ENCODE peak calls at places on chromosomes 4 and X, in four cellular contexts. One of them, this sample, is unnamed. For H3K27me3, H3K9me3 and H3K4me1, the result is how much of the 10 kb centered on the place peaks cover.

GRCh38 chr4:42391981-42392380 is 5.3 kb upstream of the SHISA3 start:
- DNase-seq in transverse colon: no peak
- DNase-seq in tibial artery: no peak
- DNase-seq in neuronal stem cell: no peak
- DNase-seq in this sample: peak

GRCh38 chrX:5957506-5957905 is 271.2 kb downstream of the NLGN4X start:
- DNase-seq in transverse colon: no peak
- DNase-seq in tibial artery: no peak
- DNase-seq in neuronal stem cell: no peak
- DNase-seq in this sample: no peak

GRCh38 chrX:9708923-9709553 is 56.6 kb downstream of the GPR143 start:
- DNase-seq in transverse colon: peak
- DNase-seq in tibial artery: peak
- DNase-seq in neuronal stem cell: peak
- DNase-seq in this sample: peak

GRCh38 chr4:7161721-7162214 is 30.6 kb upstream of the SORCS2 start:
- DNase-seq in transverse colon: no peak
- DNase-seq in tibial artery: peak
- DNase-seq in neuronal stem cell: no peak
- DNase-seq in this sample: no peak

GRCh38 chrX:40098264-40099045 is 697 bp upstream of the BCOR start:
- DNase-seq in transverse colon: peak
- DNase-seq in tibial artery: no peak
- DNase-seq in neuronal stem cell: no peak
- DNase-seq in this sample: peak

GRCh38 chrX:119003462-119003861 is 29.0 kb downstream of the LONRF3 start:
- DNase-seq in transverse colon: no peak
- DNase-seq in tibial artery: no peak
- DNase-seq in neuronal stem cell: no peak
- DNase-seq in this sample: no peak

GRCh38 chr4:77002721-77003120 is 53.2 kb downstream of the SEPTIN11 start:
- DNase-seq in transverse colon: no peak
- DNase-seq in tibial artery: no peak
- DNase-seq in neuronal stem cell: no peak
- DNase-seq in this sample: no peak

GRCh38 chr4:62431513-62431912 is 1231.4 kb downstream of the ADGRL3 start:
- DNase-seq in transverse colon: no peak
- DNase-seq in tibial artery: no peak
- DNase-seq in neuronal stem cell: no peak
- DNase-seq in this sample: no peak

GRCh38 chrX:154603438-154604430 is 15.3 kb downstream of the CTAG1B start:
- DNase-seq in transverse colon: no peak
- DNase-seq in tibial artery: no peak
- DNase-seq in neuronal stem cell: no peak
- DNase-seq in this sample: no peak

GRCh38 chr4:8255698-8256441 is 13.7 kb upstream of the HTRA3 start:
- DNase-seq in transverse colon: no peak
- DNase-seq in tibial artery: no peak
- DNase-seq in neuronal stem cell: no peak
- DNase-seq in this sample: no peak

GRCh38 chr4:154399259-154399974 is 92.2 kb downstream of the DCHS2 start:
- DNase-seq in transverse colon: no peak
- DNase-seq in tibial artery: no peak
- DNase-seq in neuronal stem cell: no peak
- DNase-seq in this sample: no peak

GRCh38 chr4:153988446-153988845 is 199.6 kb upstream of the SFRP2 start:
- DNase-seq in transverse colon: no peak
- DNase-seq in tibial artery: no peak
- DNase-seq in neuronal stem cell: no peak
- DNase-seq in this sample: no peak

GRCh38 chr4:7518871-7519637 is 84.3 kb upstream of the PSAPL1 start:
- DNase-seq in transverse colon: no peak
- DNase-seq in tibial artery: no peak
- DNase-seq in neuronal stem cell: no peak
- DNase-seq in this sample: peak

GRCh38 chrX:132612990-132613564 is 124.2 kb upstream of the MBNL3 start:
- DNase-seq in transverse colon: peak
- DNase-seq in tibial artery: no peak
- DNase-seq in neuronal stem cell: no peak
- DNase-seq in this sample: peak

GRCh38 chr4:106208481-106209460 is 107.2 kb downstream of the TBCK start:
- DNase-seq in transverse colon: no peak
- DNase-seq in tibial artery: no peak
- DNase-seq in neuronal stem cell: no peak
- DNase-seq in this sample: no peak

GRCh38 chr4:176778491-176778890 is 14.2 kb downstream of the VEGFC start:
- DNase-seq in transverse colon: no peak
- DNase-seq in tibial artery: no peak
- DNase-seq in neuronal stem cell: no peak
- DNase-seq in this sample: no peak

GRCh38 chr4:150126201-150126879 is 48.1 kb downstream of the DCLK2 start:
- DNase-seq in transverse colon: no peak
- DNase-seq in tibial artery: no peak
- DNase-seq in neuronal stem cell: no peak
- DNase-seq in this sample: no peak

GRCh38 chrX:132631579-132632232 is 142.9 kb upstream of the MBNL3 start:
- DNase-seq in transverse colon: no peak
- DNase-seq in tibial artery: no peak
- DNase-seq in neuronal stem cell: no peak
- DNase-seq in this sample: no peak

GRCh38 chr4:140774956-140775355 is 18.8 kb upstream of the TBC1D9 start:
- DNase-seq in transverse colon: no peak
- DNase-seq in tibial artery: no peak
- DNase-seq in neuronal stem cell: no peak
- DNase-seq in this sample: no peak

GRCh38 chrX:70042399-70043371 is 7.1 kb downstream of the AWAT2 start:
- DNase-seq in transverse colon: no peak
- DNase-seq in tibial artery: no peak
- DNase-seq in neuronal stem cell: no peak
- DNase-seq in this sample: no peak

GRCh38 chr4:15374697-15375096 is 53.1 kb upstream of the C1QTNF7 start:
- DNase-seq in transverse colon: no peak
- DNase-seq in tibial artery: no peak
- DNase-seq in neuronal stem cell: no peak
- DNase-seq in this sample: no peak

GRCh38 chr4:13985824-13986223 is 358.3 kb upstream of the BOD1L1 start:
- DNase-seq in transverse colon: no peak
- DNase-seq in tibial artery: no peak
- DNase-seq in neuronal stem cell: no peak
- DNase-seq in this sample: no peak

DNA sequence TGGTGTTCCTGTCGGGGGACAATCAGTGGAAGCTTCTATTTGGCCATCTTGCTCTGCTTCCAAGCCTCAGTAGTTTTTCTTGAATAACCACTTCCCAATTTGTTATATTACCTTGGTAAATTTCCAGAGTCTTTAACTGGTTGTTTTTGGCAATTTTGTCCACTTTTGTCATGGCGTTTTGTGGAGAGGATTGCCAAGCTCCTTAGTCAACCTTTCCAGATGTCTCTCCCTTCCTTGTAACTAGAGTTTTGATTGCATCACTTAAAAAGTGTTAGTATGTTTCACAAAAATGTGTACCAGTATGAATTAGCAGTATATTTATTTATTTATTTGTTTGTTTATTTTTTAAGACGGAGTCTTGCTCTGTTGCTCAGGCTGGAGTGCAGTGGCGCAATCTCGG is 15.8 kb upstream of the UXT start:
- DNase-seq in transverse colon: no peak
- DNase-seq in tibial artery: no peak
- DNase-seq in neuronal stem cell: no peak
- DNase-seq in this sample: no peak
- H3K27me3 ChIP-seq in transverse colon: under half
- H3K27me3 ChIP-seq in tibial artery: under half
- H3K27me3 ChIP-seq in neuronal stem cell: under half
- H3K27me3 ChIP-seq in this sample: under half

DNA sequence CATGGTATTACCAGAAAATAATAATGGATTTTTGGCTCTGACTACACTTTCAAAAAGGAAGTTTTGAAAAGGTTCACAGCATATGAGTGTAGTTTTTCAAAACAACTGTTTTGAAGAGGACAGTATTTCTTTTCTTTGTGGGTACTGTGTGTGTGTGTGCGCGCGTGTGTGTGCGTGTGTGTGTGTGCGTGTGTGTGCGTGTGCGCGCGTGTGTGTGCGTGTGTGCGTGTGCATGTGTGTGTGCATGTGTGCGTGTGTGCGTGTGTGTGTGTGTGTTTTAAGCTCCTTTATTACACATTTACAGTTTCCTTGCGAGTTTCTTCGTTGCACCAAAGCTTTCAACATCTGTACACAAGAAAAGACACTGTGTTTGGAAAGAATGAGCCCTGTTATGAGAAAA is 755.4 kb downstream of the SH3BGRL start:
- DNase-seq in transverse colon: no peak
- DNase-seq in tibial artery: no peak
- DNase-seq in neuronal stem cell: no peak
- DNase-seq in this sample: no peak
- H3K9me3 ChIP-seq in transverse colon: under half
- H3K9me3 ChIP-seq in tibial artery: under half
- H3K9me3 ChIP-seq in neuronal stem cell: under half
- H3K9me3 ChIP-seq in this sample: under half

GRCh38 chr4:96037705-96038104 is 197.8 kb downstream of the PDHA2 start:
- DNase-seq in transverse colon: no peak
- DNase-seq in tibial artery: no peak
- DNase-seq in neuronal stem cell: no peak
- DNase-seq in this sample: no peak
- H3K4me1 ChIP-seq in transverse colon: under half
- H3K4me1 ChIP-seq in tibial artery: under half
- H3K4me1 ChIP-seq in neuronal stem cell: under half
- H3K4me1 ChIP-seq in this sample: under half

GRCh38 chrX:12060489-12061260 is 77.6 kb upstream of the FRMPD4 start:
- DNase-seq in transverse colon: no peak
- DNase-seq in tibial artery: no peak
- DNase-seq in neuronal stem cell: no peak
- DNase-seq in this sample: no peak

GRCh38 chrX:12052109-12052508 is 86.2 kb upstream of the FRMPD4 start:
- DNase-seq in transverse colon: no peak
- DNase-seq in tibial artery: no peak
- DNase-seq in neuronal stem cell: no peak
- DNase-seq in this sample: no peak

GRCh38 chrX:12058087-12058486 is 80.2 kb upstream of the FRMPD4 start:
- DNase-seq in transverse colon: no peak
- DNase-seq in tibial artery: no peak
- DNase-seq in neuronal stem cell: no peak
- DNase-seq in this sample: no peak
- H3K27me3 ChIP-seq in transverse colon: under half
- H3K27me3 ChIP-seq in tibial artery: under half
- H3K27me3 ChIP-seq in neuronal stem cell: under half
- H3K27me3 ChIP-seq in this sample: under half